ENCODE peak calls at places on chromosome 1, in seven cellular contexts. Q, U, B, X, C, H and E are unnamed samples.

GRCh38 chr1:1020000-1020404 is at the start of gene AGRN:
- DNase-seq in Q (no peak), U (no peak), H (no peak), X (no peak), B (peak; percentile 54), C (no peak), E (no peak)

GRCh38 chr1:9413143-9413876 is 120.6 kb downstream of the SPSB1 start:
- DNase-seq in U (peak; percentile 56), Q (no peak), H (peak; percentile 89), X (peak; percentile 88), B (peak; percentile 82), C (peak; percentile 42), E (peak; percentile 31)

GRCh38 chr1:117658676-117659075 is 52.8 kb downstream of the TENT5C start:
- DNase-seq in C (peak; percentile 60), H (no peak), Q (no peak), U (no peak), X (no peak), B (no peak), E (peak; percentile 87)

GRCh38 chr1:52602328-52603300 is at the start of gene GPX7:
- DNase-seq in X (peak; percentile 85), H (peak; percentile 70), B (peak; percentile 47), U (no peak), C (peak; percentile 56), Q (no peak), E (peak; percentile 63)

GRCh38 chr1:172397221-172397620 is 23.3 kb upstream of the C1orf105 start:
- DNase-seq in U (no peak), H (no peak), B (no peak), C (no peak), Q (no peak), X (no peak), E (no peak)

GRCh38 chr1:173491508-173491907 is 14.4 kb downstream of the PRDX6 start:
- DNase-seq in Q (no peak), B (no peak), C (no peak), H (no peak), U (no peak), X (no peak), E (no peak)

GRCh38 chr1:60990719-60991100 is 91.7 kb upstream of the NFIA start:
- DNase-seq in B (no peak), H (no peak), C (no peak), U (no peak), Q (no peak), X (no peak), E (no peak)

GRCh38 chr1:217524787-217525520 is 105.9 kb downstream of the GPATCH2 start:
- DNase-seq in H (no peak), U (no peak), B (no peak), X (no peak), Q (no peak), C (no peak), E (no peak)

GRCh38 chr1:155971910-155972809 is 6.2 kb downstream of the ARHGEF2 start:
- DNase-seq in C (no peak), X (no peak), Q (no peak), B (no peak), U (no peak), H (no peak), E (no peak)

GRCh38 chr1:147169171-147169570 is 3.1 kb downstream of the PRKAB2 start:
- DNase-seq in U (no peak), C (no peak), B (no peak), H (no peak), X (no peak), Q (no peak), E (no peak)

GRCh38 chr1:83548311-83548710 is 450.6 kb downstream of the TTLL7 start:
- DNase-seq in Q (no peak), C (no peak), H (no peak), U (no peak), X (no peak), B (no peak), E (no peak)

GRCh38 chr1:118082984-118083383 is 102.0 kb downstream of the SPAG17 start:
- DNase-seq in Q (no peak), X (no peak), B (no peak), U (no peak), H (no peak), C (no peak), E (no peak)

GRCh38 chr1:198620951-198621824 is 17.7 kb upstream of the PTPRC start:
- DNase-seq in B (no peak), C (peak; percentile 45), X (no peak), U (no peak), Q (peak; percentile 52), H (no peak), E (peak; percentile 55)

DNA sequence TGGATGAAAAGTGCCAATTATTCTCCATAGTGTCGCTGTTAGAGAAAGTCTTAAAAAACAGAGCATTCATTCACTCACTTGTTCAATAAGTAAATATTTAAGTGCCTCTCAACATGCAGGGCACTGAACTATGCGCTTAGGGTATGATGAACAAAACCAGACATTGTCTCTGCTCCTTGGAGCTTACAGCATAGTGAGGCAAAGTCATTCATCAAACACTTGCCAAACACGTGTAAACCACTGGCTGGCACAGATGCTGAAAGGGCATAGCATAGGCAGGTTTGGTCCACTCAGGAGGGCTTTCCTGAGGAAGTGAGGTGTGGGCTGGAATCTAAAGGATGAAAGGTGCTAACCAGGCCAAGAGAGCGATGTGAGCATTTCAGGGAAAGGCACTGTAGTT is 27.6 kb upstream of the RD3 start:
- DNase-seq in U (no peak), X (no peak), C (no peak), H (no peak), Q (no peak), B (no peak), E (no peak)
- H3K27ac ChIP-seq in U (no peak overlapping the region), X (no peak overlapping the region), C (no peak overlapping the region), H (no peak overlapping the region), Q (no peak overlapping the region), B (no peak overlapping the region), E (no peak overlapping the region)

DNA sequence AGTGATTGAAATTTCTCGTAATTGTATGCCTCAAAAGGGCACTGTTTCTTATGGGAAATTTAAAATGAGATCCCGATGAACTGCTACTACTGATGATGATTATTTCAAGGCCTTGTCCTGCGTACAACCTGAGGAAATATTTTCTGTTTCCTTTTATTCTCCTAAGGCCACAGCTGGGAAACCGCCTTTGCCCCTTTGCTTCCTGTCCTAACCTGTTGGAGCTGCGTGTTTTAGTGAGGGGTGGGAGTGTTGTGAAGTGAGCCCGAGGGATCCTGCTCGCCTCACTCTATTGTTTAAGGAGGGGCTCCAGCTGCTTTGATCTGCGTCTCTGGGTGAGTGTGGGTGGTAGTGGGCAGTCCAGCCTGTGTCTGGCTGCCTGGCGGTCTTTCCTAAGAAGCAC is 14.4 kb downstream of the LAMC2 start:
- DNase-seq in C (no peak), H (no peak), X (no peak), U (no peak), Q (no peak), B (no peak), E (no peak)
- H3K27ac ChIP-seq in C (no peak overlapping the region), H (no peak overlapping the region), X (no peak overlapping the region), U (no peak overlapping the region), Q (no peak overlapping the region), B (no peak overlapping the region), E (no peak overlapping the region)

GRCh38 chr1:179144621-179145020 is 62.8 kb downstream of the TOR3A start:
- DNase-seq in B (no peak), U (no peak), H (no peak), Q (no peak), X (no peak), C (no peak), E (no peak)

GRCh38 chr1:179143332-179143731 is 61.5 kb downstream of the TOR3A start:
- DNase-seq in B (no peak), X (no peak), U (peak; percentile 74), H (no peak), C (no peak), Q (no peak), E (no peak)

GRCh38 chr1:179145521-179145920 is 63.7 kb downstream of the TOR3A start:
- DNase-seq in X (no peak), B (no peak), U (no peak), Q (no peak), C (no peak), H (no peak), E (no peak)

GRCh38 chr1:179141592-179142244 is 59.8 kb downstream of the TOR3A start:
- DNase-seq in H (no peak), U (no peak), C (no peak), B (no peak), Q (no peak), X (no peak), E (no peak)

DNA sequence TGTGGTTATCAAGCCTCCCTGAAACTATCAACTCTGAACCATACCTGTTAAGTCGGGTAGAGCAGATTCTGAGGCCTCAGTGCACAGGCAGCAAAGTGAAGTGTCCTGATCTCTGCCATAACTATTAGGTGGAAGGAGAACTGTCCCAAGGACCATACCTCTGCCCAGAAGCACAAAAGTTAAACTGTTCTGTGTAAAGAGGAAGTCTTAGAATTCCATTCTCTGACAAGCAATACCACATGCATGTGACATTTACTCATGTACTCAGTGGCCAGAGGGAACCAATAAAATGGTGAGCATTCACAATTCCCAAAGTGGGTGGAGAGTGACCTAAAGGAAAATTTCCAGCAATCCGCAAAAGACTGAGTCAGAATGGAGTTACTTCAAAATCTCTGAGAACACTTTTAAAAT is 61.0 kb downstream of the TOR3A start:
- DNase-seq in C (no peak), H (no peak), X (no peak), B (no peak), Q (no peak), U (peak; percentile 92), E (no peak)
- H3K27ac ChIP-seq in C (no peak overlapping the region), H (peak overlapping the region; percentile 51), X (peak overlapping the region; percentile 17), B (peak overlapping the region; percentile 53), Q (no peak overlapping the region), U (peak overlapping the region; percentile 71), E (no peak overlapping the region)

DNA sequence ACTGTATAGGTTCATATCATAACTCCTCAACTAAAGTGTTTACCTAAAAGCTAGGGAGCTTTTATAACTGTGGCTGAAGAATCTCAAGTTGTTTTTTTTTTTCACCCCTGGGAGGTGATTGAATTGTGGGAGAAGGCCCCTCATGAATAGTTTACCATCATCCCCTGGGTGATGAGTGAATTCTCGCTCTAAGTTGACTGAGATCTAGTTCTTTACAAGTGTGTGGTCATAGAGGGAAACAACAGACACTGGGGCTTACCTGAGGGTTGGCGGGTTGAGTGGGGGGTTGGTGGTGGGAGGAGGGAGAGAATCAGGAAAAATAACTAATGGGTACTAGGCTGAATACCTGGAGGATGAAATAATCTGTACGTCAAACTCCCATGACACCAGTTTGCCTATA is 7.9 kb upstream of the ZSCAN20 start:
- DNase-seq in U (no peak), B (no peak), X (no peak), C (no peak), Q (no peak), H (no peak), E (no peak)
- H3K27ac ChIP-seq in U (no peak overlapping the region), B (no peak overlapping the region), X (no peak overlapping the region), C (no peak overlapping the region), Q (no peak overlapping the region), H (no peak overlapping the region), E (no peak overlapping the region)

DNA sequence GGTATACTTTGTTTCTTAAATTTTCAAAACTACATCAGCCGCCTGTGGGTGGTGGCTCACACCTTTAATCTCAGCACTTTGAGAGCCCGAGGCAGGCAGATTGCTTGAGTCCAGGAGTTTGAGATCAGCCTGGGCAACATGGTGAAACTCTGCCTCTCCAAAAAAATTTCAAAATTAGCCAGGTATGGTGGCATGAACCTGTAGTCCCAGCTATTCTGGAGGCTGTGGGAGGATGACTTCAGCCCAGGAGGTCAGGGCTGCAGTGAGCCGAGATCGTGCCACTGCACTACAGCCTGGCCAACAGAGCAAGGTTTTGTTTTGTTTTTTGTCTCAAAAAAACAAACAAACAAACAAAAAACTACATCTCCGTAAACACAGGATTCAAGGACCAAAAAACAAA is 3.3 kb downstream of the EYA3 start:
- DNase-seq in U (no peak), C (no peak), B (no peak), Q (no peak), H (no peak), X (no peak), E (no peak)
- H3K27ac ChIP-seq in U (no peak overlapping the region), C (no peak overlapping the region), B (no peak overlapping the region), Q (no peak overlapping the region), H (no peak overlapping the region), X (no peak overlapping the region), E (no peak overlapping the region)